ENCODE peak calls at places on chromosomes 11 and 22, in six cellular contexts. One of them, this sample, is unnamed.

GRCh38 chr22:26213826-26214225 is 44.6 kb downstream of the SEZ6L start:
- DNase-seq in SK-N-SH: no peak
- DNase-seq in A549: no peak
- DNase-seq in GM12878: no peak
- DNase-seq in K562: no peak
- DNase-seq in H1: no peak
- DNase-seq in this sample: no peak

GRCh38 chr22:35505394-35506258 is 35.0 kb upstream of the RASD2 start:
- DNase-seq in SK-N-SH: no peak
- DNase-seq in A549: no peak
- DNase-seq in GM12878: no peak
- DNase-seq in K562: no peak
- DNase-seq in H1: no peak
- DNase-seq in this sample: no peak

GRCh38 chr11:99424313-99425084 is 403.8 kb downstream of the CNTN5 start:
- DNase-seq in SK-N-SH: no peak
- DNase-seq in A549: no peak
- DNase-seq in GM12878: no peak
- DNase-seq in K562: no peak
- DNase-seq in H1: no peak
- DNase-seq in this sample: no peak

GRCh38 chr11:92415246-92415645 is 190.6 kb downstream of the FAT3 start:
- DNase-seq in SK-N-SH: no peak
- DNase-seq in A549: no peak
- DNase-seq in GM12878: no peak
- DNase-seq in K562: no peak
- DNase-seq in H1: no peak
- DNase-seq in this sample: no peak

GRCh38 chr11:74325649-74326645 is 14.5 kb upstream of the P4HA3 start:
- DNase-seq in SK-N-SH: no peak
- DNase-seq in A549: no peak
- DNase-seq in GM12878: no peak
- DNase-seq in K562: no peak
- DNase-seq in H1: no peak
- DNase-seq in this sample: no peak

GRCh38 chr11:70482529-70482917 is 84.2 kb downstream of the CTTN start:
- DNase-seq in SK-N-SH: no peak
- DNase-seq in A549: no peak
- DNase-seq in GM12878: no peak
- DNase-seq in K562: no peak
- DNase-seq in H1: no peak
- DNase-seq in this sample: no peak

GRCh38 chr22:44407404-44408226 is 90.4 kb downstream of the RTL6 start:
- DNase-seq in SK-N-SH: no peak
- DNase-seq in A549: no peak
- DNase-seq in GM12878: no peak
- DNase-seq in K562: no peak
- DNase-seq in H1: no peak
- DNase-seq in this sample: no peak

GRCh38 chr11:38543311-38543710 is 1945.3 kb upstream of the RAG2 start:
- DNase-seq in SK-N-SH: no peak
- DNase-seq in A549: no peak
- DNase-seq in GM12878: no peak
- DNase-seq in K562: no peak
- DNase-seq in H1: no peak
- DNase-seq in this sample: no peak

GRCh38 chr11:65551572-65552398 is 6.4 kb downstream of the LTBP3 start:
- DNase-seq in SK-N-SH: peak; percentile 85
- DNase-seq in A549: peak; percentile 81
- DNase-seq in GM12878: no peak
- DNase-seq in K562: no peak
- DNase-seq in H1: no peak
- DNase-seq in this sample: peak; percentile 70

GRCh38 chr11:67378544-67378943 is 5.1 kb upstream of the CLCF1 start:
- DNase-seq in SK-N-SH: no peak
- DNase-seq in A549: no peak
- DNase-seq in GM12878: no peak
- DNase-seq in K562: no peak
- DNase-seq in H1: no peak
- DNase-seq in this sample: no peak

GRCh38 chr22:29032014-29032475 is 29.6 kb downstream of the C22orf31 start:
- DNase-seq in SK-N-SH: peak; percentile 44
- DNase-seq in A549: no peak
- DNase-seq in GM12878: no peak
- DNase-seq in K562: no peak
- DNase-seq in H1: no peak
- DNase-seq in this sample: peak; percentile 78

GRCh38 chr22:48424201-48424627 is 1403.5 kb downstream of the BRD1 start:
- DNase-seq in SK-N-SH: no peak
- DNase-seq in A549: no peak
- DNase-seq in GM12878: no peak
- DNase-seq in K562: no peak
- DNase-seq in H1: no peak
- DNase-seq in this sample: no peak

GRCh38 chr22:47623740-47624103 is 861.3 kb downstream of the TBC1D22A start:
- DNase-seq in SK-N-SH: no peak
- DNase-seq in A549: no peak
- DNase-seq in GM12878: no peak
- DNase-seq in K562: peak; percentile 28
- DNase-seq in H1: no peak
- DNase-seq in this sample: no peak

GRCh38 chr22:24985824-24986214 is 33.3 kb downstream of the KIAA1671 start:
- DNase-seq in SK-N-SH: no peak
- DNase-seq in A549: no peak
- DNase-seq in GM12878: no peak
- DNase-seq in K562: no peak
- DNase-seq in H1: no peak
- DNase-seq in this sample: peak; percentile 46

GRCh38 chr11:64560139-64560771 is 30.8 kb upstream of the SLC22A12 start:
- DNase-seq in SK-N-SH: no peak
- DNase-seq in A549: no peak
- DNase-seq in GM12878: no peak
- DNase-seq in K562: no peak
- DNase-seq in H1: no peak
- DNase-seq in this sample: no peak

GRCh38 chr22:20424553-20424936 is 13.1 kb downstream of the SCARF2 start:
- DNase-seq in SK-N-SH: no peak
- DNase-seq in A549: no peak
- DNase-seq in GM12878: no peak
- DNase-seq in K562: no peak
- DNase-seq in H1: no peak
- DNase-seq in this sample: no peak

GRCh38 chr11:95867105-95867504 is 56.8 kb downstream of the MTMR2 start:
- DNase-seq in SK-N-SH: no peak
- DNase-seq in A549: no peak
- DNase-seq in GM12878: no peak
- DNase-seq in K562: no peak
- DNase-seq in H1: no peak
- DNase-seq in this sample: no peak

GRCh38 chr11:73374130-73374529 is 2.1 kb upstream of the RELT start:
- DNase-seq in SK-N-SH: no peak
- DNase-seq in A549: no peak
- DNase-seq in GM12878: no peak
- DNase-seq in K562: no peak
- DNase-seq in H1: no peak
- DNase-seq in this sample: no peak

DNA sequence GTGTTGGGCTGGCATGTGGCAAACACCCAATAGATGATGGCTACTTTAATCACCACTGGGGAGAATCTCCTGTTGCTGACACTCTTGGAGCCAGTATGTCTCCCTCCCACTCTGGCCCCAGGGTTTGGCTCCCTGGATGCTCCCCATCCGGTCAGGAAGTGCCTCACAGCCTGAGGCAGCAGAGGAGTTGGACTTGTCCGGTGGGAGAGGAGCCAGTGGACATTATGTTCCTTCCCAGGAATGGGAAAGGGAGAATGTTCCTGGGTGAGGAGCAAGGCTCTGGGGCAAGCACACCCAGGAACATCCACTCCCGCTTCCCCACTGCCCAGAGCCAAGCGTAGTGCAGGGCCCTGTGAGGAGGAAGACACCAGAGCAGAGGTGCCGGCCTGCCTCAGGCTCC is 84.6 kb upstream of the NAV2 start:
- DNase-seq in SK-N-SH: no peak
- DNase-seq in A549: no peak
- DNase-seq in GM12878: no peak
- DNase-seq in K562: no peak
- DNase-seq in H1: no peak
- DNase-seq in this sample: no peak
- TF ChIP-seq CHD2 in SK-N-SH: no peak
- TF ChIP-seq CHD2 in A549: no peak
- TF ChIP-seq CHD2 in GM12878: no peak
- TF ChIP-seq CHD2 in K562: no peak
- TF ChIP-seq CHD2 in H1: no peak
- TF ChIP-seq CHD2 in this sample: no peak

GRCh38 chr11:1487851-1488574 is 1.4 kb upstream of the MOB2 start:
- DNase-seq in SK-N-SH: no peak
- DNase-seq in A549: no peak
- DNase-seq in GM12878: no peak
- DNase-seq in K562: no peak
- DNase-seq in H1: no peak
- DNase-seq in this sample: no peak
- TF ChIP-seq CHD2 in SK-N-SH: no peak
- TF ChIP-seq CHD2 in A549: no peak
- TF ChIP-seq CHD2 in GM12878: no peak
- TF ChIP-seq CHD2 in K562: no peak
- TF ChIP-seq CHD2 in H1: no peak
- TF ChIP-seq CHD2 in this sample: no peak

GRCh38 chr11:69010964-69011623 is 2.0 kb downstream of the MRGPRF start:
- DNase-seq in SK-N-SH: peak; percentile 40
- DNase-seq in A549: peak; percentile 31
- DNase-seq in GM12878: no peak
- DNase-seq in K562: peak; percentile 97
- DNase-seq in H1: peak; percentile 38
- DNase-seq in this sample: no peak

GRCh38 chr11:69013009-69013951 is at the start of gene MRGPRF:
- DNase-seq in SK-N-SH: peak; percentile 89
- DNase-seq in A549: peak; percentile 30
- DNase-seq in GM12878: no peak
- DNase-seq in K562: peak; percentile 38
- DNase-seq in H1: peak; percentile 34
- DNase-seq in this sample: no peak

GRCh38 chr11:69011624-69012091 is 1.4 kb downstream of the MRGPRF start:
- DNase-seq in SK-N-SH: no peak
- DNase-seq in A549: no peak
- DNase-seq in GM12878: no peak
- DNase-seq in K562: no peak
- DNase-seq in H1: no peak
- DNase-seq in this sample: no peak

GRCh38 chr11:69010361-69010891 is 2.6 kb downstream of the MRGPRF start:
- DNase-seq in SK-N-SH: peak; percentile 63
- DNase-seq in A549: no peak
- DNase-seq in GM12878: no peak
- DNase-seq in K562: no peak
- DNase-seq in H1: no peak
- DNase-seq in this sample: no peak

DNA sequence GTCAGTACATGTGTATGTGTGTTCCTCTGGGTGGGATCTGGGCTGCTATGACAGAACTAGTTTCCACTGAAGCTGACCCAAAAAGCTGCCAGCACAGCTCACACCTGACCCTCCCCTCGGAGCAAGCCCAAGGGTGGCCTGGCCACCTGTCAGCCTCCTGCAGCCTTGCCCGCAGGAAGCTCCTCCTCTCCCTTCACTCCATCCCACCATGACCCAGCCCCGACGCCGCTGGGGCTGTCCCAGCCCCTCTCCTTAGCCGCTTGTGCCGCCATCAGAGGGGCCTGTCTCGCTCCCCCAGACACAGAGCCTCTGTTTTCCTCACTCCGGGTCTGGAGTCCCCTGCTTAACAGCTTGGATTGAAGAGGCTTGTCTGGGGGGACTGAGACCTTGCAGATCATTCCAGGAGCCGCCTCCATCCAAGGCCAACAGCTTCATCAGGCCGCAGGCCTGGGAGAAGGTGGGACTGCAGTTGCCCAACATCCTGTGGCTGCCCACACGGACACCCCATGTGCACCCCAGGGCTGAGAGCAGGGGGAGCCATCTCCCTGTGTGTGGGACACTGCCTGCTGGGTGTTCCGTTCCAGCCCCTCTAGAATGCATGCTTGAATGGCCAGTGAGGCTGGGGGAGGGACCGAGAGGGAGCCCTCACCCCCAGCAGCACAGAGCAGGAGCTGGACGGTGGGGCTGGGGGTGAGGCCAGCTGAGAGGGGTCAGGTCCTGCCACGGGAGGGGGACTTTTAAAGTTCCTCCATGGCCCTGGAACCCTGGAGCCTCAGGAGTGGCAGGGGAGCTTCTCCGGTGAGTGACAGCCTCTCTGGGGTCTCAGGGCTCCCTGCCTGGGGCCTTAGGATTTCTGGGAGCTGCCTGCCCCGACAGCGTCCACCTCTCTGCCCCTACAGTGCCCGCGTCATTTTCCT is 696 bp downstream of the MRGPRF start:
- DNase-seq in SK-N-SH: peak; percentile 41
- DNase-seq in A549: no peak
- DNase-seq in GM12878: no peak
- DNase-seq in K562: no peak
- DNase-seq in H1: no peak
- DNase-seq in this sample: no peak
- TF ChIP-seq CHD2 in SK-N-SH: no peak
- TF ChIP-seq CHD2 in A549: no peak
- TF ChIP-seq CHD2 in GM12878: no peak
- TF ChIP-seq CHD2 in K562: no peak
- TF ChIP-seq CHD2 in H1: no peak
- TF ChIP-seq CHD2 in this sample: no peak

GRCh38 chr11:93917673-93918072 is 67.3 kb upstream of the VSTM5 start:
- DNase-seq in SK-N-SH: no peak
- DNase-seq in A549: no peak
- DNase-seq in GM12878: no peak
- DNase-seq in K562: no peak
- DNase-seq in H1: no peak
- DNase-seq in this sample: no peak

GRCh38 chr11:93922830-93923229 is 72.4 kb upstream of the VSTM5 start:
- DNase-seq in SK-N-SH: no peak
- DNase-seq in A549: no peak
- DNase-seq in GM12878: no peak
- DNase-seq in K562: no peak
- DNase-seq in H1: no peak
- DNase-seq in this sample: peak; percentile 76

DNA sequence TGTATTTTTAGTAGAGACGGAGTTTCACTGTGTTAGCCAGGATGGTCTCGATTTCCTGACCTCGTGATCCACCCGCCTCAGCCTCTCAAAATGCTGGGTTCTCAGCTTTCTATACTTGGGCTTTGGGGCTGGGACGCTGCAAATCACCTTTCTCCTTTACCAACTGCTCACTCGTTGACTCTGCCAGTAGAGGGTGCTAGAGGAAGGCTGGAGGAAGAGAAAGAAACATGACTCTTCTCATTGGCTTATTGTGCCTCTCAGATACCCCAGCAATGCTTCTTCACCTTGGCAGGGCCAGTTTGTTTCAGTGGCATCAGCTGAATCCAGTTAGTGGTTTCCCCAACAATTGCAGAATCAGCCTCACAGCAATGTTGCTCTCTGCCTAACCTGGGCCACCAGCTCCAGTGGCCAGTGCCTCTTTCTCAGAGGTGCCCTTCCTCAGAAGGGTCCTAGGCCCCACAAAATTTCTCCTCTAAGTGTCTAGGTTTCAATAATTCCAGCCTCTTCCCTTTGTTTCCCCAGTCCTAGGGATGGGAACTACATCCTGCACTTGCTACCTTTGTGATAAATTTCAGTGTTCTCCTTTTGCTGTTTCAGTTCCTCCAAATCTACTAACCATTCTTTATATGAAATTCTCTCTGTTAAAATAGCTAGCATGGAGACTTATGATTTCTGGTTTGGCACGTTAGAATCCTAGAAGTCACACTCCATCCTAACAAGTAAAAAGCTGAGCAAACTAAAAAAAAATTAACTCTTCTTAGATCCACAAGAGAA is 71.5 kb upstream of the VSTM5 start:
- DNase-seq in SK-N-SH: peak; percentile 58
- DNase-seq in A549: peak; percentile 51
- DNase-seq in GM12878: peak; percentile 4
- DNase-seq in K562: peak; percentile 57
- DNase-seq in H1: peak; percentile 43
- DNase-seq in this sample: peak; percentile 56
- TF ChIP-seq CHD2 in SK-N-SH: no peak
- TF ChIP-seq CHD2 in A549: no peak
- TF ChIP-seq CHD2 in GM12878: no peak
- TF ChIP-seq CHD2 in K562: no peak
- TF ChIP-seq CHD2 in H1: no peak
- TF ChIP-seq CHD2 in this sample: no peak